ENCODE peak calls at places on chromosomes 16 and 17, in four cellular contexts. R is foreskin fibroblast, U is cardiac fibroblast, T is body of pancreas. A is an unnamed sample.

GRCh38 chr17:63772801-63773271 is 561 bp downstream of the CCDC47 start:
- DNase-seq in R (peak), T (no peak), U (peak), A (no peak)

GRCh38 chr17:29042679-29043538 is at the start of gene PIPOX:
- DNase-seq in U (peak), T (peak), R (peak), A (no peak)

GRCh38 chr17:4796550-4796915 is 569 bp downstream of the PSMB6 start:
- DNase-seq in T (no peak), U (peak), R (peak), A (no peak)

GRCh38 chr16:65410801-65411200 is 288.9 kb upstream of the CDH11 start:
- DNase-seq in U (no peak), T (no peak), R (peak), A (peak)

GRCh38 chr17:18161226-18162094 is 22.2 kb upstream of the ALKBH5 start:
- DNase-seq in T (no peak), U (no peak), R (peak), A (no peak)

GRCh38 chr16:10751291-10751697 is 7.7 kb downstream of the NUBP1 start:
- DNase-seq in U (no peak), T (no peak), R (peak), A (no peak)

GRCh38 chr17:48470388-48471034 is 40.5 kb upstream of the SKAP1 start:
- DNase-seq in U (peak), T (no peak), R (peak), A (no peak)

GRCh38 chr17:47279062-47279801 is 25.6 kb downstream of the ITGB3 start:
- DNase-seq in T (peak), U (peak), R (peak), A (peak)

GRCh38 chr16:80806957-80807356 is 2.6 kb upstream of the CDYL2 start:
- DNase-seq in R (peak), T (no peak), U (peak), A (peak)

GRCh38 chr17:3722716-3723115 is 987 bp upstream of the HASPIN start:
- DNase-seq in U (peak), T (no peak), R (peak), A (no peak)

GRCh38 chr17:78372811-78373210 is 5.6 kb upstream of the PGS1 start:
- DNase-seq in U (no peak), R (no peak), T (no peak), A (no peak)

GRCh38 chr16:78524066-78524595 is 424.7 kb downstream of the WWOX start:
- DNase-seq in U (no peak), T (no peak), R (no peak), A (no peak)

GRCh38 chr17:20999044-20999573 is 43.7 kb downstream of the USP22 start:
- DNase-seq in U (peak), R (peak), T (peak), A (no peak)

GRCh38 chr16:80899804-80900592 is 95.6 kb upstream of the CDYL2 start:
- DNase-seq in U (peak), R (peak), T (peak), A (peak)

GRCh38 chr17:74177018-74177450 is 26.4 kb upstream of the RPL38 start:
- DNase-seq in T (no peak), R (peak), U (no peak), A (no peak)

GRCh38 chr17:68176770-68177169 is 71.1 kb upstream of the AMZ2 start:
- DNase-seq in U (no peak), R (no peak), T (no peak), A (no peak)

GRCh38 chr16:68681038-68681437 is 35.9 kb downstream of the CDH3 start:
- DNase-seq in U (no peak), T (no peak), R (no peak), A (no peak)

GRCh38 chr16:85530370-85530739 is 82.8 kb upstream of the GSE1 start:
- DNase-seq in T (no peak), U (no peak), R (no peak), A (no peak)

GRCh38 chr17:19345486-19346350 is 16.8 kb downstream of the B9D1 start:
- DNase-seq in U (no peak), T (no peak), R (no peak), A (no peak)

GRCh38 chr17:31371511-31372097 is 19.9 kb upstream of the RAB11FIP4 start:
- DNase-seq in R (peak), U (peak), T (no peak), A (peak)

GRCh38 chr16:88334517-88335149 is 48.1 kb upstream of the ZNF469 start:
- DNase-seq in T (no peak), R (peak), U (no peak), A (no peak)

GRCh38 chr17:58049533-58049932 is 33.7 kb upstream of the DYNLL2 start:
- DNase-seq in T (no peak), U (no peak), R (no peak), A (no peak)

GRCh38 chr17:78133971-78134898 is 3.7 kb downstream of the TMC8 start:
- DNase-seq in R (peak), T (peak), U (peak), A (no peak)

GRCh38 chr16:20866161-20866772 is 33.9 kb downstream of the DCUN1D3 start:
- DNase-seq in U (peak), R (peak), T (peak), A (peak)

GRCh38 chr17:37461668-37462067 is 28.0 kb upstream of the DUSP14 start:
- DNase-seq in T (no peak), R (peak), U (no peak), A (no peak)

GRCh38 chr16:68470461-68471150 is 22.3 kb upstream of the SMPD3 start:
- DNase-seq in R (no peak), U (no peak), T (peak), A (no peak)

GRCh38 chr16:27330542-27330941 is 16.8 kb downstream of the IL4R start:
- DNase-seq in T (peak), R (peak), U (peak), A (peak)

GRCh38 chr17:50468120-50469004 is at the start of gene CHAD:
- DNase-seq in T (no peak), R (peak), U (no peak), A (no peak)

GRCh38 chr17:43779145-43780125 is 658 bp upstream of the DUSP3 start:
- DNase-seq in T (peak), U (no peak), R (no peak), A (no peak)

GRCh38 chr17:81131486-81132196 is 33.7 kb upstream of the PVALEF start:
- DNase-seq in U (no peak), R (no peak), T (no peak), A (no peak)

GRCh38 chr17:8656693-8657092 is 26.2 kb upstream of the MYH10 start:
- DNase-seq in R (no peak), T (no peak), U (no peak), A (no peak)

GRCh38 chr17:35117984-35118383 is 1.7 kb downstream of the RAD51D start:
- DNase-seq in R (peak), U (peak), T (no peak), A (no peak)

GRCh38 chr16:70579648-70580630 is 56.3 kb downstream of the SF3B3 start:
- DNase-seq in R (no peak), T (peak), U (no peak), A (no peak)

DNA sequence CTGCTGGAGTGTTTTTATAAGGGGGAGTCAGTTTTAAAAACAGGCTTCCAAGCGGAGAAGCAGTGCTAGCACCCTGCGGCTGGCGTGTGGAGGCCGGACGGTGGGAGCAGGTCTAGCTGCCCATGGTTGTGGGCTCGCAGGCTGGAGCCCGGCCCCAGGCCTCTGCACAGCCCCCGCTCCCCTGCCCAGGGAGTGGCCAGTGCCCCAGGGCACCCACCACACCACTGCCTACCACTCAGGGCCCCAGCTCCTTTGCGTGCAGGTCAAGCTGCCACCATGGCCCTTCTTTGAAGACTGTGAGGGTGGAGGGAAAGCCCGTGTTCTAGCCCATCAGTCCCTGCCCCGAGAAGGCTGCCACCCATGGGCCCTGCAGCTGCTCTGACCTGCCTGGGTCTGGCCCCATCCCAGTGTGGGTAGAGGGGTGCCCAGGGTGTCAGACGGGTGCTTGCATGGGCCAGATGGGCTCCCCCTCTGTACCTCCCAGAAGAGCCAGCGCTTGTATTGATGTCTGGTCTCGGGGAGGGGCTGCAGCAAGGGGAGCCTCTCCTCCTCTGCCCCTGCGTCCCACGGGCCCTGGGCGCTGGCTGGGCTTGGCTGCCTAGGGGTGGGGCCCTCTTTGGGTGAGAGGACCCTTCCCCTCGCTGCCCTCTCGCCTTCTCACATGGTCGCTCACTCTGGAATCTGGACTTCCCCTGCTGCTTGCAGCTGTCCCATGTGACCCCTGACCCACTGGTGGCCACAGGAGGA is 1.5 kb upstream of the NUDT16L1 start:
- DNase-seq in T (no peak), U (no peak), R (no peak), A (no peak)
- H3K4me3 ChIP-seq in T (no peak), U (no peak), R (no peak), A (no peak)

DNA sequence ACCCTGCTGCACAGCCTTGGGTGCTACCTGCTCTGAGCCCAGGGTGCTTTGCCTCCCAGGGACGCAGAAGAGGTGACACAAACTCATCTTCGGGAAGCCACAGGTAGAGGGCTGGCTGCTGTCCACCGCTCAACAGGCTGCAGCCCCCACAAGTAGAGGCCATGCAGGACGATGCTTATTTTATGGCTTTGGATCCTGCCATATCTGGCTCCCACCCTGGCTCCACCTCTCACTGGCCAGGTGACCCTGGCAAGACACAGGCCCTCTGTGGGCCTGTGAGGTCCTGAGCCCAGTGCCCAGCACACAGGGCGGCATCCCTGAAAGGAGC is 11.3 kb upstream of the BCAR1 start:
- DNase-seq in R (no peak), U (no peak), T (no peak), A (no peak)
- H3K4me3 ChIP-seq in R (peak), U (no peak), T (no peak), A (no peak)

GRCh38 chr17:39173539-39174274 is 7.7 kb upstream of the ARL5C start:
- DNase-seq in U (no peak), R (no peak), T (no peak), A (no peak)
- H3K4me3 ChIP-seq in U (no peak), R (no peak), T (no peak), A (no peak)

GRCh38 chr16:2028146-2028545 is 1.4 kb downstream of the NHERF2 start:
- DNase-seq in T (no peak), R (no peak), U (no peak), A (no peak)
- H3K4me3 ChIP-seq in T (no peak), R (peak), U (no peak), A (peak)

DNA sequence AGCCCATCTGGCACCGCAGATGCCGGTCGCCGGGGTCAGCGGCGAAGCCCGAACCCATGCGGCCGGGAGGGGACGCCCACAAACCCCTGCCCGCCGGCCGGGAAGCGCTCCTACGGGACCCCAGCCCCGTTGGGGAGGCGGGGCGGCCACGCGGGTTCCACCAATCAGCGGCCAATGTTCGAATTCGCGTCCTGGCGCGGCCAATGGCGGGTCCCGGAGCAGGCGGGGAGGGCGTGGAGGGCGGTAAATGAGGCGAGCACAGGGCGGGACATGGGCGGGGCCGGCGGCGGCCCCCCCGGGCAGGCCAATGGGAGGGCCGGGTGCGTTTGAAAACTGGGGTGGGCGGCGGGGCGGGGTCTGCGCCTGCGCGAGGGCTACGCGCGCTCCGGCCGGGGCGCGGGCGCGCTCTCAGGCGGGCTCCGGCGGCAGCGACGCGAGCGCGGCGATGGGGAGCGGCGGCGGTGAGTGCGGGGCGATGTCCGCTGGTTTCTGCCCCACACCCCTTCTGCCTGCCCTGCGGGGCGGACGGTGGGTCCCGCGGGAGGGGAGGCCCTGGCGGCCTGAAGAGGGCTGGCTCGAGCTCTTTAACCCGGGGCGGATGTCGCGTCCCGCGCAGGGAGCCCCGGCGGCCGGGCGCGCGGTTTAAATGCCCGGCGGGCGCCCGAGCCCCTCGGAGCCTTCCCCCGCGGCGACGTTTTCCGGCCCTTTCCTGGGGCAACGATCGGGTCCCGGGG is at the start of gene CCNF:
- DNase-seq in U (peak), R (peak), T (peak), A (peak)
- H3K4me3 ChIP-seq in U (peak), R (peak), T (peak), A (peak)

GRCh38 chr17:45128989-45129388 is 3.3 kb downstream of the PLCD3 start:
- DNase-seq in R (no peak), U (no peak), T (no peak), A (no peak)

GRCh38 chr17:45130640-45131293 is 1.5 kb downstream of the PLCD3 start:
- DNase-seq in R (no peak), T (no peak), U (no peak), A (no peak)

GRCh38 chr17:45129426-45129939 is 2.8 kb downstream of the PLCD3 start:
- DNase-seq in T (peak), R (peak), U (no peak), A (no peak)

GRCh38 chr17:45131294-45131615 is 1.1 kb downstream of the PLCD3 start:
- DNase-seq in R (no peak), U (no peak), T (no peak), A (no peak)

DNA sequence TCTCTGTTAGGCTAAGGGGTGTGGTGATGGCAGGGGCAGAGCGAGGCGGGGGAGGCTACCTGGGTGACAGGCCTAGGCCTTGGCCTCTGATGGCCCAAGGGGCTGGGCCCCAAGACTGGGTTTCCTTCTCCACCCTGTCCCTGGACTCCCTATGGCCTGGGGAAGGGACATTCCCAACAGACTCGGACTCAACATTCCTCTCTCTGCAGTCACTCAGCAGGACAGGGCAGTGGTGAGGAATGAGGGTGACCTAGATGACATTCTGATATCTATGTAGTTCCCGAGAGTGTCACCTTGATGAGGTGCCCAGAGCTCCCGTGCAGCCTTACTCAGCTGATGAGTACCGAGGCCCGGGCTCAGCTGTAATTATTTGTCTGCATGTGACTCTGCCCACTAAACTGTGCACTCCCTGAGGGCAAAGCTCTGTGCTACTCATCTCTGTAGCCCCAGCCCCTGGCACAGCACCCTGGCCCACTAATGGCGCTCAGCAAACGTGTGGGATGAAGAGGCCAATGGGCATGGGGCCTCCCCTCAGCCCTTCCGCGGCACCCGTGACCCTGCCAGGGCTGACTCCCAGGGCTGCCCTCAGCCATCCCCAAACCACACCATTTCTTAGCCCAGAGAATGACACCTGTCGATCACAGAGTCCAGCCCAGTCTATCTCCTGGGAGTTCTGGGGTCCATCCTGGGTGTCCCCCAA is 2.2 kb downstream of the PLCD3 start:
- DNase-seq in U (no peak), R (no peak), T (no peak), A (no peak)
- H3K4me3 ChIP-seq in U (no peak), R (peak), T (no peak), A (no peak)

DNA sequence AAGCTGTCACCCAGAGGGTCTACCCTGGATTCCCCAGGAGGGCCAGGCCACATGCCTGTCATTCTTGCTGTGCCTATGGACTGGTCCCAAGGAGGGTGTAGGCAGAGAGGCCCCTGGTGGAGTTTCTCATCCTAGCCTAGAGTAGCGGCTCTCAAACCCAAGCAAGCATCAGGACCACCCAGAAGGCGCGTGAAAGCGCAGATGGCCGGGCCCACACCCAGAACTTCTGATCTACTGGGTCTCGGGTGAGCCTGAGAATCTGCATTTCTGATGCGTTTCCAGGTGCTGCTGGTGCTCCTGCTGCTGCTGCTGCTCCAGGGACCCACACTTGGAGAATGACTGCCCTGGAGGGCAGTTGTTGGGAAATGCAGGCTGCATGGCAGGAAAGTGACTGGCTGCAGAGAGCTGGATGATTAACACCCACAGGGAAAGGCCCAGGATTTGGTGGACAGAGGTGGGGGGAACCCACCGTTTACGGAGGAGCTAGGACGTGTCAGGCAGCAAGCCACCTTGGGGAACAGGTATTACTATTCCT is 9.5 kb upstream of the OSGIN1 start:
- DNase-seq in T (no peak), U (no peak), R (no peak), A (no peak)
- H3K4me3 ChIP-seq in T (no peak), U (no peak), R (no peak), A (no peak)

GRCh38 chr17:7063518-7064094 is 16.4 kb downstream of the CLEC10A start:
- DNase-seq in T (no peak), R (no peak), U (no peak), A (no peak)

GRCh38 chr17:7064248-7064647 is 15.8 kb downstream of the CLEC10A start:
- DNase-seq in T (no peak), R (no peak), U (no peak), A (peak)

GRCh38 chr17:7058831-7059447 is 15.0 kb upstream of the SLC16A11 start:
- DNase-seq in T (no peak), U (peak), R (peak), A (no peak)

GRCh38 chr17:7056386-7056785 is 12.5 kb upstream of the SLC16A11 start:
- DNase-seq in T (no peak), U (no peak), R (peak), A (no peak)

GRCh38 chr17:7060165-7060890 is 16.4 kb upstream of the SLC16A11 start:
- DNase-seq in R (peak), T (no peak), U (peak), A (peak)
- H3K4me3 ChIP-seq in R (no peak), T (no peak), U (no peak), A (no peak)

A was measured in skeletal muscle cell.